ENCODE peak calls at places on chromosomes 1 and 21, in eight cellular contexts. W is upper lobe of left lung; L is activated CD8-positive, alpha-beta T cell treated with anti-CD3 and anti-CD28 coated beads for 36 hours; P is Calu3; I is A549; A is psoas muscle; F is RWPE2; E is CD8-positive, alpha-beta T cell. Z is an unnamed sample.

GRCh38 chr1:18155881-18156385 is 48.3 kb downstream of the IGSF21 start:
- DNase-seq in A (no peak), W (no peak), F (no peak), L (no peak), E (no peak), P (no peak), I (no peak), Z (no peak)

GRCh38 chr1:230291731-230292620 is 134.2 kb downstream of the PGBD5 start:
- DNase-seq in A (peak), L (no peak), P (no peak), E (no peak), I (no peak), F (no peak), W (peak), Z (no peak)

GRCh38 chr1:201764166-201764565 is 64.8 kb upstream of the IPO9 start:
- DNase-seq in P (no peak), W (no peak), I (no peak), F (no peak), A (no peak), L (no peak), E (no peak), Z (no peak)

GRCh38 chr21:41133896-41134522 is 34.0 kb upstream of the BACE2 start:
- DNase-seq in I (peak), A (no peak), P (peak), F (no peak), L (no peak), E (no peak), W (no peak), Z (no peak)

GRCh38 chr1:232352956-232353355 is 277.0 kb downstream of the SIPA1L2 start:
- DNase-seq in W (no peak), I (no peak), F (no peak), A (no peak), E (no peak), P (no peak), L (no peak), Z (no peak)

GRCh38 chr1:107965112-107965991 is at the start of gene VAV3:
- DNase-seq in P (peak), L (peak), E (peak), I (peak), A (peak), W (peak), F (peak), Z (peak)

GRCh38 chr1:202615501-202616354 is 94.5 kb downstream of the SYT2 start:
- DNase-seq in W (no peak), P (no peak), F (peak), A (peak), I (no peak), L (peak), E (no peak), Z (no peak)

GRCh38 chr1:86846166-86846647 is 67.7 kb downstream of the SELENOF start:
- DNase-seq in E (no peak), P (no peak), I (peak), L (no peak), A (no peak), W (no peak), F (no peak), Z (no peak)

GRCh38 chr1:162993866-162994265 is 75.3 kb upstream of the RGS4 start:
- DNase-seq in F (no peak), E (no peak), W (no peak), P (no peak), L (no peak), I (no peak), A (no peak), Z (no peak)

GRCh38 chr1:51957618-51958017 is 32.9 kb downstream of the RAB3B start:
- DNase-seq in A (no peak), W (no peak), I (no peak), F (no peak), P (no peak), E (no peak), L (no peak), Z (no peak)

GRCh38 chr1:24692351-24692980 is 49.4 kb downstream of the SRRM1 start:
- DNase-seq in L (no peak), A (no peak), P (no peak), F (no peak), W (no peak), I (no peak), E (no peak), Z (no peak)

GRCh38 chr21:28538987-28539622 is 453.6 kb downstream of the LTN1 start:
- DNase-seq in F (no peak), L (no peak), W (no peak), A (no peak), I (no peak), P (no peak), E (no peak), Z (no peak)

GRCh38 chr1:64220241-64220640 is 16.8 kb downstream of the UBE2U start:
- DNase-seq in E (no peak), I (no peak), A (no peak), W (no peak), P (no peak), F (no peak), L (no peak), Z (no peak)

GRCh38 chr1:119347858-119348257 is 20.7 kb upstream of the HAO2 start:
- DNase-seq in L (peak), W (no peak), A (no peak), E (no peak), F (no peak), P (no peak), I (no peak), Z (no peak)

GRCh38 chr1:201637282-201638076 is 98.6 kb downstream of the NAV1 start:
- DNase-seq in F (no peak), W (no peak), L (no peak), P (no peak), E (no peak), I (no peak), A (no peak), Z (no peak)

GRCh38 chr1:189429610-189430009 is 1048.1 kb downstream of the BRINP3 start:
- DNase-seq in A (no peak), W (no peak), I (peak), P (peak), L (no peak), F (no peak), E (no peak), Z (no peak)
- TF ChIP-seq CTCF in A (peak), W (no peak), I (peak), P (peak), L (peak), F (peak), E (no peak), Z (peak)

GRCh38 chr1:42736152-42736551 is 3.9 kb downstream of the CLDN19 start:
- DNase-seq in L (peak), P (peak), I (peak), A (no peak), F (no peak), W (no peak), E (no peak), Z (peak)
- TF ChIP-seq CTCF in L (no peak), P (no peak), I (no peak), A (no peak), F (peak), W (no peak), E (no peak), Z (no peak)

GRCh38 chr1:16237343-16237830 is 404 bp upstream of the CPLANE2 start:
- DNase-seq in W (no peak), P (no peak), L (no peak), A (no peak), F (no peak), I (no peak), E (no peak), Z (no peak)

GRCh38 chr1:16235347-16235746 is 1.6 kb downstream of the CPLANE2 start:
- DNase-seq in A (no peak), P (no peak), F (no peak), E (no peak), W (no peak), I (no peak), L (no peak), Z (no peak)

GRCh38 chr1:16236091-16236494 is 890 bp downstream of the CPLANE2 start:
- DNase-seq in E (peak), P (peak), L (peak), W (no peak), F (no peak), I (peak), A (no peak), Z (no peak)

GRCh38 chr1:16233431-16233830 is 3.6 kb downstream of the CPLANE2 start:
- DNase-seq in E (no peak), I (no peak), F (no peak), W (peak), A (no peak), L (no peak), P (no peak), Z (no peak)

DNA sequence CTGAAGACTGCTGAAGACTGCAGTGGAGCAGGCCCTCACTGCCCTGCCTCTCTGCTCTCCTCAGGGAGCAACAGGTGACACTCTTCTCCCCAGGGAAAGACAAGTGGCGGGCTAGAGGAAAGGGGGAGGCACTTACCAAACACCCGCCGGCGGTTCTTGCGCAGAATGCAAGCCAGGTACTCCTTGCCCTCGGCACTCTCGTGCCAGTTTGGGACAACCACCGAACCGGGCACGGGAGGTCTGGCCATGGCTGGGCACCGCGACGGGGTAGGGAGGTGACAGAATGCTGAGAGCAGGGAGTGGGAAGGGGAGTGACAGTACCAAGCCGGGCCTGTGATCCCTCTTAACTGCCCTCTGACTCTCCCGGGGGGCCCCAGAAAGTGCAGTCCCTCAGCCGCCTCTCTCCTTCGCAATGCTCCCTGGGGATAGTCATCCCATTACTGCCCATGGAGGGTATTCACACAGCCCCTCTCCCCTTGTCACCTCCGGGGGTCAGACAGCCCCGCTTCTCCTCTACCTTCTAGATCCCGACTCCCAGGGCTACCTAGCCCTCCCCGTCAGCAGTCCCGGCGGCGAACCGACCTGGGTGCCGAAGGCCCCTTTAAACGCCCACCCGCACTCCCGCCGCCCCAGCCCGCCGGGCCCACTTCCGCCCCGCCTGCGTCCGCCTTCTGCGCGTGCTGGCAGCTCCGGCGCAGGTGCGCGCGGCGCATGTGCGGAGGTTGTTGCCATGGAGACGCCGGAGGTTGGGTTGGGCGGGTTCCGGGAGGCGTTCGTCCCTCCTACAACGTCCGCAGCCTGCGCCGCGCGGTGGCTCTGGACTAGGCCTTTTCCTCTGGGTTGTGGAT is at the start of gene CPLANE2:
- DNase-seq in L (peak), A (peak), I (peak), E (peak), F (peak), P (peak), W (peak), Z (peak)
- TF ChIP-seq CTCF in L (no peak), A (no peak), I (no peak), E (no peak), F (no peak), P (no peak), W (no peak), Z (no peak)

GRCh38 chr1:172401907-172402306 is 18.6 kb upstream of the C1orf105 start:
- DNase-seq in A (no peak), P (no peak), E (no peak), W (no peak), F (no peak), I (peak), L (no peak), Z (no peak)
- TF ChIP-seq CTCF in A (no peak), P (no peak), E (no peak), W (no peak), F (peak), I (no peak), L (no peak), Z (no peak)

DNA sequence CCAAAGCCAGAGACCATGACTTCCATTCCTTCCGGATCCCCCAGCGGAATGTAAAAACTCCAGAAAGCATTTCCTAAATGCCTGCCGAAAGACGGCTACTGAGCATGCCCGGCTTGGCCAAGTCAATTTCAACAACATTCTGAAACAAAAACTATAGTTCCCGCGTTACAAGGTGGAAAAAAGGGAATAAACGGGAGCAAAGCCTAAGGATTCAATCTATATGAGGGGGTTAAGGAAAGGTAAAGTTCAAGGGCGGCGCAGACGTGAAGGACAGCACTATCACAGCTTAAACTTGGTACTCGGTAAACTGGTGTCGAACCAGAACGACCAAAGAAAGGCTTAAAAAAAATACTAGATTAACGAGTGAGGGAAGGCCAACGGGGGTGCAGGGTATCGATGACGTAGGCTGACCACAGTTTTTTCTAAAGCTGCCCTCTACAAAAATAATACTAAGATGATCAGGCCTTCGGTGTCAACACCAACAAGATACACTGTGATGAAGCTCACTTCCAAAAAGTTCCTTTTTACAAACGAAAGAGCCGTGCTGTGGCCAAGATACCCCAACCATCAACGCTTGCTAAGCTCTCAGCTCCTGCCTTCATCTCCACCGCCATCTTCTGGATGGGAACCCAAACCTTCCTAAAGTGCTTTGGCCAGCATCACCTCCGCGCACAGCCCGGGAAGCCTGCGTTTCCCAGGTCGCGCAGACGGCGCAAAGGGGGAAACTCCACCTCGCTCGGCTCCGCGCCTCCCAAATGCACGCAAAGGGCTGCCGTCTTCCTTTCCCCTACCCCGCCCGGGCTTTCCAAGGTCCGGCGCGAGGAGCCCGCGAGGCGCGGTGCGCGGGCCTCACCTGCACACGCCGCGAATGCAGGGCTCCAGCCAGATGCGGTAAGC is 730 bp downstream of the USP48 start:
- DNase-seq in E (peak), P (peak), W (no peak), I (peak), A (peak), L (peak), F (no peak), Z (no peak)
- TF ChIP-seq CTCF in E (no peak), P (no peak), W (no peak), I (peak), A (peak), L (no peak), F (peak), Z (no peak)